ENCODE peak calls at places on chromosomes 4 and X, in five cellular contexts. T is endodermal cell; P is activated CD8-positive, alpha-beta memory T cell treated with anti-CD3 and anti-CD28 coated beads for 1 hour; K is stimulated activated CD8-positive, alpha-beta memory T cell treated with anti-CD3 and anti-CD28 coated beads, Interleukin-7, amount 100 ng/mL, for 24 hours; G is NCI-H345. M is an unnamed sample.

GRCh38 chrX:150324919-150325318 is 38.2 kb upstream of the MAMLD1 start:
- DNase-seq in T (no peak), P (no peak), K (no peak), G (no peak), M (no peak)

GRCh38 chr4:151948351-151949016 is 187.7 kb upstream of the GATB start:
- DNase-seq in T (no peak), P (no peak), K (no peak), G (no peak), M (no peak)

GRCh38 chr4:101853691-101854090 is 63.2 kb downstream of the BANK1 start:
- DNase-seq in T (no peak), P (no peak), K (no peak), G (no peak), M (no peak)

GRCh38 chrX:9670136-9670905 is 95.3 kb downstream of the GPR143 start:
- DNase-seq in T (no peak), P (no peak), K (no peak), G (no peak), M (no peak)

GRCh38 chr4:51872283-51872997 is 29.5 kb downstream of the DCUN1D4 start:
- DNase-seq in T (no peak), P (no peak), K (no peak), G (no peak), M (no peak)

GRCh38 chr4:20044502-20044911 is 207.2 kb upstream of the SLIT2 start:
- DNase-seq in T (no peak), P (no peak), K (no peak), G (no peak), M (no peak)

GRCh38 chr4:11436673-11437072 is 8.0 kb upstream of the HS3ST1 start:
- DNase-seq in T (peak; percentile 76), P (no peak), K (no peak), G (peak; percentile 12), M (no peak)

GRCh38 chrX:150352114-150352513 is 11.0 kb upstream of the MAMLD1 start:
- DNase-seq in T (no peak), P (no peak), K (no peak), G (no peak), M (no peak)

GRCh38 chrX:107827137-107827831 is 1.6 kb downstream of the MID2 start:
- DNase-seq in T (no peak), P (no peak), K (no peak), G (peak; percentile 30), M (no peak)

GRCh38 chr4:71029504-71029903 is 36.1 kb downstream of the DCK start:
- DNase-seq in T (no peak), P (no peak), K (no peak), G (no peak), M (no peak)

GRCh38 chr4:174707897-174708296 is 121.2 kb downstream of the GLRA3 start:
- DNase-seq in T (no peak), P (no peak), K (no peak), G (no peak), M (no peak)

GRCh38 chr4:3440979-3441500 is 728 bp upstream of the HGFAC start:
- DNase-seq in T (no peak), P (no peak), K (no peak), G (no peak), M (no peak)

GRCh38 chrX:112048707-112049106 is 33.9 kb downstream of the TRPC5 start:
- DNase-seq in T (no peak), P (no peak), K (no peak), G (no peak), M (no peak)

GRCh38 chr4:109419679-109420078 is 13.9 kb upstream of the SEC24B start:
- DNase-seq in T (peak; percentile 80), P (no peak), K (no peak), G (no peak), M (no peak)

GRCh38 chr4:6464842-6465588 is 7.4 kb downstream of the PPP2R2C start:
- DNase-seq in T (peak; percentile 78), P (no peak), K (no peak), G (no peak), M (no peak)